ENCODE peak calls at places on chromosomes 16 and 17, in seven cellular contexts. P is GM13977, W is fibroblast of lung, O is ovary, A is testis, F is Calu3, J is AG04450. B is an unnamed sample.

GRCh38 chr16:10297341-10298006 is 88.4 kb upstream of the ATF7IP2 start:
- DNase-seq in P (peak), W (no peak), O (no peak), A (no peak), F (no peak), J (no peak), B (no peak)

GRCh38 chr16:89506113-89506504 is 2.1 kb upstream of the SPG7 start:
- DNase-seq in P (no peak), W (peak), O (no peak), A (no peak), F (no peak), J (no peak), B (peak)

GRCh38 chr17:10716218-10716617 is 13.6 kb downstream of the TMEM220 start:
- DNase-seq in P (no peak), W (no peak), O (no peak), A (no peak), F (no peak), J (no peak), B (no peak)

GRCh38 chr17:59165933-59166342 is 10.4 kb downstream of the PRR11 start:
- DNase-seq in P (peak), W (peak), O (no peak), A (peak), F (peak), J (no peak), B (peak)

GRCh38 chr17:57521606-57522435 is 223.3 kb downstream of the CCDC182 start:
- DNase-seq in P (no peak), W (no peak), O (no peak), A (no peak), F (no peak), J (no peak), B (no peak)

GRCh38 chr16:53358884-53359283 is 75.4 kb upstream of the RBL2 start:
- DNase-seq in P (no peak), W (no peak), O (no peak), A (no peak), F (no peak), J (no peak), B (no peak)

GRCh38 chr17:47305302-47305923 is 18.3 kb upstream of the EFCAB13 start:
- DNase-seq in P (no peak), W (peak), O (no peak), A (no peak), F (peak), J (peak), B (peak)

GRCh38 chr16:80778707-80779106 is 25.7 kb downstream of the CDYL2 start:
- DNase-seq in P (no peak), W (no peak), O (no peak), A (no peak), F (no peak), J (no peak), B (no peak)

GRCh38 chr16:80309178-80309577 is 231.6 kb upstream of the DYNLRB2 start:
- DNase-seq in P (no peak), W (no peak), O (no peak), A (no peak), F (no peak), J (no peak), B (no peak)

GRCh38 chr17:50817142-50817751 is 18.1 kb upstream of the WFIKKN2 start:
- DNase-seq in P (no peak), W (peak), O (peak), A (peak), F (peak), J (no peak), B (peak)

GRCh38 chr17:39617446-39618251 is 9.1 kb upstream of the PPP1R1B start:
- DNase-seq in P (no peak), W (peak), O (no peak), A (peak), F (peak), J (no peak), B (peak)

GRCh38 chr17:81656835-81657234 is 493 bp upstream of the PDE6G start:
- DNase-seq in P (no peak), W (no peak), O (no peak), A (no peak), F (no peak), J (no peak), B (peak)

GRCh38 chr16:12215302-12216105 is 239.0 kb downstream of the SNX29 start:
- DNase-seq in P (no peak), W (no peak), O (no peak), A (no peak), F (no peak), J (no peak), B (no peak)

DNA sequence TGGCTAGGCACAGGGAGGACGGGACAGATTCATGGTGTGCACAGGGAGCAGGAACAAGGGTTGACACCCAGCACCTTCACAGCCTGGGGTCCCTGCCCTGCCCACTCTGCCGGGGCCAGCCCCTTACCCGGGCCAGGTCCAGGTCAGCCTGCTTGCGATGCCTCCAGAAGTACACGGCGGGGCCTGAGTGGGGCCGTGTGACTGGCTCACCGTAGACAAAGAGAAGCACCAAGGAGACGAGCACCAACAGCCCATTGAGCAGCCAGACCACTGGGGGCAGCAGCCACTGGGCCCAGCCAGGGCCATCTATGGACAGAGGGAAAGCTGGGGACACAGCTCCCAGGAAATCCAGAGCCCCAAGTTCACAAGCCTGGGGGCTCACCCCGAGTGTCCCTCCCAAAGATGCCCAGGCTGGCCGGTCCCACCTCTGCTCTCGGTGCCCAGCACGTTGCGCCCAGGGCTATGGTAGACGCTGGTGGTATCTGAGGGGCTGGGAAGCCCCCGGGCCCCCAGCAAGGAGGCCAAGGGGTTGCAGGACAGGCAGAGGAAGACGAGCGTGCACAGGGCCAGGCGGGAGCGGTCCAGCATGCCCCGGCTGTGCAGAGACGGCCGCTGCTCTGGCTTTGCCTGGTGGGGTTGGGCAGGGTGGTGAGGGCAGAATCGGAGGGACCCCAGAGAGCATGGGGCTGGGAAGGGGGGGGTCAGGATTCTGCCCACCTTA is 19.8 kb downstream of the SREBF1 start:
- DNase-seq in P (no peak), W (no peak), O (no peak), A (no peak), F (no peak), J (no peak), B (no peak)
- TF ChIP-seq CTCF in P (no peak), W (no peak), O (no peak), A (no peak), F (no peak), J (peak), B (no peak)

GRCh38 chr17:64154321-64155089 is 24.6 kb upstream of the ERN1 start:
- DNase-seq in P (no peak), W (no peak), O (no peak), A (no peak), F (no peak), J (no peak), B (no peak)
- TF ChIP-seq CTCF in P (no peak), W (no peak), O (no peak), A (no peak), F (no peak), J (no peak), B (no peak)

GRCh38 chr17:73319766-73320165 is 8.0 kb upstream of the CDC42EP4 start:
- DNase-seq in P (no peak), W (no peak), O (no peak), A (no peak), F (no peak), J (no peak), B (no peak)

GRCh38 chr17:73320601-73321264 is 8.9 kb upstream of the CDC42EP4 start:
- DNase-seq in P (no peak), W (no peak), O (no peak), A (no peak), F (no peak), J (no peak), B (no peak)

GRCh38 chr17:73325527-73325842 is 13.7 kb upstream of the CDC42EP4 start:
- DNase-seq in P (no peak), W (peak), O (peak), A (no peak), F (no peak), J (no peak), B (peak)

GRCh38 chr17:73324711-73325526 is 13.1 kb upstream of the CDC42EP4 start:
- DNase-seq in P (no peak), W (no peak), O (no peak), A (no peak), F (no peak), J (no peak), B (no peak)

DNA sequence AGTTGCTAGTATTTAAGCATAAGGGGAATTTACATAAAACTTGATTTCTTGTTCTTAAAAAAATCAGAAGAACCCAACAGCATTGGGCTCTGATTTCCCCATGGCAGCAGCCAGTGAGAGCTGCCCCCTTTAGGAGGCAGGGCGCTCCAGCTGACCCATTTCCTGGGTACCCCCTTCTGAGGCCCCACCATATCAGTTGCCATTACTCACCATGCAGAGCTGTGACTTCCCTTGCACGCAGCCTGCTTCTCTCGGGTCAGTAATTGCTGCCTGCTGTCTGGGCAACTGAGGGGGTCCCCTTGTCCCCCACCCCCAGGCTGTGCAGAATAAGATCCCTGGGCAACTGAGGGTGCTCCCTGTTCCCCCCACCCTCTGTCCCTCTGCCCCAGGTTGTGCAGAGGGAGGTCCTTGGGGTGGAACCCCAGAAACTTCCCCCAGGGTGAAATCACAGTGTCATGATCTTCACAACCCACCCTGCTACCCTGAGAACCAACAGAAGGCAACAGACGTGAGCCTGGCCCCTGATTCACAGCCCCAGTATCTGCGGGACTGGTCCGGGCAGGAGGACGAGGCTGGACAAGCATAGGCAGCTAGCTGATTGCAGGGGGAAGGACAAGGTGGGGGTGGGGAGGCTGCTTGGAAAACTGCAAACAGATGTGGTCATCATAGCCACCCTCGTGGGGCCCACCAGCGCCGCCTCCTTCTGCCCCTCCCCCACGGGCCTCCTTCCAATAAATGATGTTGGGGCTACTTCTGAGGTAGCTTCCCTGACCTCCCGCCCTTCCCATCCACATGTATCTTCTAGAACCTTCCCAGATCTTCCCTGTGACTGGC is 12.0 kb upstream of the CDC42EP4 start:
- DNase-seq in P (no peak), W (peak), O (peak), A (no peak), F (no peak), J (no peak), B (peak)
- TF ChIP-seq CTCF in P (no peak), W (no peak), O (no peak), A (no peak), F (no peak), J (no peak), B (no peak)

DNA sequence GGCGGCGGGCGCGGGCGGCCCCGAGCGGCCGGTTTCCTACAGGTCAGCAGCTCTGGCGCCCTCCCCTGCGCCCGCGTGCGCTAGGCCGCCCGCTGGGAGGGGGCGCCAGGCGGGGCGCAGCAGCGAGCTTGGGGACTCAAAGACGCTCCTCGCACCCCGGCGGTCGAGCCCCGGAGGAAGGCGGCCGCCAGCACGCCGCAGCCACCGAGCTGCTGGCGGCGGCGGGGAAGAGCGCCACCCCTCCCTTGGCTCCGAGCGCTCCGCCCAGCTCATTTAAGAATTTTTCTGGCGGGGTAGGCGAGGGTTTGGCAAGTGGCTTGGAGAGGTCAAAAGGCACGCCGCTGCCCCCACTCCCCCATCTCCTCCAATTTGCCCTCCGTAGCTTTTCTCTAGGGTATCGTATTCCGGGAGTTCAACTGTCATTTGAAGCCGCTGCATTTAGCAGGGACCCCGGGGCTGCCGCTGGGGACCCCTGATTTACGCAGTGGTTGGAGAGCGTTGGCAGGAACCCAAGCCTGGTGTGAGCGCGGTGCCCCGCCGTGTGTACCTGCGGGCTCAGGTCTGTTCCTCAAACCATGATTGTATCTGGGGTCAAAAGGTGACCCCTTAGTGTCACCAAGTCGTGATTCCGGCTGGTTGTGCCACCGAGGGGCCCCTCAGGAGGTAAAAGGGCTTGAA is 59.5 kb upstream of the GSE1 start:
- DNase-seq in P (peak), W (peak), O (peak), A (peak), F (peak), J (no peak), B (peak)
- TF ChIP-seq CTCF in P (peak), W (no peak), O (no peak), A (no peak), F (no peak), J (peak), B (no peak)

B was measured in fibroblast of pulmonary artery.